ENCODE peak calls at places on chromosomes 2 and 18, in five cellular contexts. I is stimulated activated CD4-positive, alpha-beta T cell treated with anti-CD3 and anti-CD28 coated beads, TNF-alpha, amount 100 ng/mL, for 48 hours; T is lung; H is neural progenitor cell; G is RCC 7860. L is an unnamed sample.
A peak's percentile ranks its signal among the peaks of the same experiment; 100 is the strongest.

GRCh38 chr2:214960677-214961076 is 151.2 kb upstream of the BARD1 start:
- DNase-seq in I (no peak), T (no peak), H (no peak), G (no peak), L (no peak)

GRCh38 chr2:140643761-140644187 is 1487.0 kb downstream of the LRP1B start:
- DNase-seq in I (no peak), T (no peak), H (no peak), G (peak; percentile 12), L (no peak)

GRCh38 chr2:124120246-124120645 is 95.2 kb downstream of the CNTNAP5 start:
- DNase-seq in I (no peak), T (no peak), H (no peak), G (no peak), L (no peak)

GRCh38 chr2:16933355-16933754 is 267.7 kb upstream of the CYRIA start:
- DNase-seq in I (no peak), T (no peak), H (peak; percentile 27), G (no peak), L (no peak)

GRCh38 chr18:56322403-56322802 is 316.0 kb downstream of the TXNL1 start:
- DNase-seq in I (no peak), T (no peak), H (peak; percentile 32), G (no peak), L (no peak)

GRCh38 chr2:152298754-152299153 is 36.2 kb upstream of the FMNL2 start:
- DNase-seq in I (no peak), T (no peak), H (no peak), G (no peak), L (no peak)

GRCh38 chr2:178767099-178768060 is 39.8 kb downstream of the TTN start:
- DNase-seq in I (no peak), T (no peak), H (no peak), G (no peak), L (no peak)

GRCh38 chr2:16617282-16618266 is 48.1 kb downstream of the CYRIA start:
- DNase-seq in I (no peak), T (no peak), H (peak; percentile 65), G (peak; percentile 19), L (no peak)

GRCh38 chr2:236169151-236169721 is 1.1 kb upstream of the GBX2 start:
- DNase-seq in I (no peak), T (no peak), H (peak; percentile 67), G (no peak), L (no peak)

GRCh38 chr18:48032876-48033769 is 102.7 kb upstream of the SMAD2 start:
- DNase-seq in I (no peak), T (no peak), H (no peak), G (peak; percentile 53), L (no peak)

GRCh38 chr2:236824836-236825235 is 255.2 kb downstream of the ACKR3 start:
- DNase-seq in I (no peak), T (no peak), H (no peak), G (no peak), L (no peak)

GRCh38 chr18:23887493-23887892 is 127.1 kb upstream of the TTC39C start:
- DNase-seq in I (no peak), T (no peak), H (no peak), G (no peak), L (no peak)

GRCh38 chr18:50334546-50335152 is 40.2 kb upstream of the SKA1 start:
- DNase-seq in I (no peak), T (no peak), H (no peak), G (no peak), L (no peak)

GRCh38 chr2:61631321-61631720 is 93.2 kb upstream of the XPO1 start:
- DNase-seq in I (no peak), T (no peak), H (no peak), G (no peak), L (no peak)

GRCh38 chr2:98468621-98469236 is 24.1 kb downstream of the INPP4A start:
- DNase-seq in I (peak; percentile 59), T (no peak), H (no peak), G (no peak), L (peak; percentile 50)

GRCh38 chr18:77870238-77870637 is 620.6 kb downstream of the GALR1 start:
- DNase-seq in I (no peak), T (no peak), H (no peak), G (no peak), L (no peak)

GRCh38 chr2:191959209-191959608 is 112.3 kb upstream of the CAVIN2 start:
- DNase-seq in I (no peak), T (peak; percentile 54), H (no peak), G (no peak), L (no peak)

GRCh38 chr2:130727286-130727924 is 1.5 kb upstream of the GPR148 start:
- DNase-seq in I (peak; percentile 83), T (peak; percentile 81), H (peak; percentile 95), G (peak; percentile 5), L (peak; percentile 85)

GRCh38 chr2:202035089-202035940 is 1.7 kb downstream of the FZD7 start:
- DNase-seq in I (peak; percentile 3), T (no peak), H (peak; percentile 85), G (no peak), L (no peak)

GRCh38 chr18:892316-892715 is 12.4 kb upstream of the ADCYAP1 start:
- DNase-seq in I (no peak), T (no peak), H (no peak), G (no peak), L (no peak)

GRCh38 chr2:59308108-59308507 is 1067.0 kb upstream of the FANCL start:
- DNase-seq in I (no peak), T (no peak), H (no peak), G (no peak), L (no peak)

GRCh38 chr2:144686518-144687215 is 166.7 kb upstream of the ZEB2 start:
- DNase-seq in I (no peak), T (no peak), H (no peak), G (no peak), L (no peak)

GRCh38 chr2:239167011-239167673 is 233.7 kb downstream of the HDAC4 start:
- DNase-seq in I (no peak), T (no peak), H (no peak), G (no peak), L (no peak)

GRCh38 chr2:65300134-65300771 is 72.6 kb downstream of the ACTR2 start:
- DNase-seq in I (no peak), T (peak; percentile 42), H (no peak), G (no peak), L (no peak)

GRCh38 chr2:45643543-45644542 is 7.6 kb upstream of the PRKCE start:
- DNase-seq in I (peak; percentile 29), T (peak; percentile 68), H (peak; percentile 88), G (peak; percentile 8), L (peak; percentile 62)

GRCh38 chr2:138814123-138814883 is 34.1 kb upstream of the NXPH2 start:
- DNase-seq in I (no peak), T (no peak), H (peak; percentile 13), G (no peak), L (no peak)

GRCh38 chr2:33123216-33123615 is 176.5 kb downstream of the LTBP1 start:
- DNase-seq in I (no peak), T (no peak), H (no peak), G (no peak), L (no peak)

GRCh38 chr2:192749606-192750200 is 555.0 kb upstream of the TMEFF2 start:
- DNase-seq in I (no peak), T (no peak), H (peak; percentile 38), G (no peak), L (no peak)

GRCh38 chr2:149064365-149064841 is 25.9 kb downstream of the LYPD6B start:
- DNase-seq in I (no peak), T (no peak), H (no peak), G (no peak), L (no peak)

GRCh38 chr2:131543385-131543891 is 15.8 kb downstream of the CCDC74A start:
- DNase-seq in I (no peak), T (no peak), H (no peak), G (no peak), L (no peak)

GRCh38 chr2:126843046-126843445 is 55.6 kb upstream of the TEX51 start:
- DNase-seq in I (no peak), T (no peak), H (no peak), G (no peak), L (no peak)

GRCh38 chr18:55555628-55556027 is 32.4 kb downstream of the TCF4 start:
- DNase-seq in I (no peak), T (no peak), H (no peak), G (no peak), L (no peak)

GRCh38 chr18:47749195-47749973 is 181.1 kb downstream of the SMAD2 start:
- DNase-seq in I (peak; percentile 53), T (peak; percentile 70), H (peak; percentile 90), G (peak; percentile 24), L (peak; percentile 74)

GRCh38 chr2:120291464-120292311 is 39.0 kb downstream of the RALB start:
- DNase-seq in I (no peak), T (no peak), H (no peak), G (peak; percentile 65), L (no peak)

GRCh38 chr2:219497495-219498279 is 1.0 kb upstream of the GMPPA start:
- DNase-seq in I (no peak), T (peak; percentile 87), H (peak; percentile 76), G (peak; percentile 68), L (no peak)

L was measured in activated T-cell treated with anti-CD3 and anti-CD28 coated beads for 24 hours.